ENCODE peak calls at places on chromosomes 7 and 10, in nine cellular contexts. K, L, I, G, F, Q, C, S and Z are unnamed samples. For H3K4me1, the result is how much of the 10 kb centered on the place peaks cover.

GRCh38 chr7:22697897-22698645 is 28.9 kb upstream of the IL6 start:
- DNase-seq in K (no peak), L (no peak), I (no peak), G (no peak), F (no peak), Q (no peak), C (no peak), S (no peak), Z (no peak)

GRCh38 chr10:12947741-12948140 is 53.8 kb downstream of the CCDC3 start:
- DNase-seq in K (no peak), L (no peak), I (no peak), G (no peak), F (no peak), Q (no peak), C (no peak), S (no peak), Z (no peak)

GRCh38 chr7:40986351-40986873 is 716.5 kb downstream of the INHBA start:
- DNase-seq in K (peak), L (no peak), I (no peak), G (peak), F (peak), Q (no peak), C (peak), S (no peak), Z (no peak)

GRCh38 chr10:6498771-6499170 is 81.3 kb downstream of the PRKCQ start:
- DNase-seq in K (no peak), L (no peak), I (no peak), G (no peak), F (no peak), Q (no peak), C (no peak), S (peak), Z (no peak)

GRCh38 chr10:124512040-124512428 is 50.4 kb downstream of the LHPP start:
- DNase-seq in K (no peak), L (no peak), I (no peak), G (no peak), F (no peak), Q (no peak), C (no peak), S (no peak), Z (no peak)

GRCh38 chr7:46682841-46683624 is 762.0 kb upstream of the IGFBP3 start:
- DNase-seq in K (no peak), L (no peak), I (no peak), G (peak), F (no peak), Q (no peak), C (no peak), S (no peak), Z (no peak)

GRCh38 chr7:22414424-22414823 is 57.5 kb upstream of the RAPGEF5 start:
- DNase-seq in K (no peak), L (no peak), I (no peak), G (no peak), F (no peak), Q (no peak), C (no peak), S (no peak), Z (no peak)

GRCh38 chr10:112990271-112990670 is 40.2 kb downstream of the TCF7L2 start:
- DNase-seq in K (no peak), L (no peak), I (no peak), G (no peak), F (no peak), Q (no peak), C (no peak), S (no peak), Z (no peak)

GRCh38 chr10:85916999-85917573 is 449.5 kb downstream of the GRID1 start:
- DNase-seq in K (no peak), L (no peak), I (no peak), G (no peak), F (no peak), Q (no peak), C (no peak), S (no peak), Z (no peak)

GRCh38 chr10:122168598-122168997 is 102.5 kb upstream of the BTBD16 start:
- DNase-seq in K (no peak), L (no peak), I (no peak), G (no peak), F (no peak), Q (no peak), C (no peak), S (no peak), Z (no peak)

GRCh38 chr7:1228535-1229333 is 3.9 kb upstream of the UNCX start:
- DNase-seq in K (no peak), L (no peak), I (no peak), G (no peak), F (no peak), Q (no peak), C (no peak), S (no peak), Z (no peak)

GRCh38 chr7:132131196-132131595 is 445.1 kb downstream of the PLXNA4 start:
- DNase-seq in K (no peak), L (no peak), I (peak), G (no peak), F (no peak), Q (no peak), C (no peak), S (no peak), Z (no peak)

GRCh38 chr10:123926401-123927264 is 35.0 kb upstream of the CPXM2 start:
- DNase-seq in K (no peak), L (no peak), I (no peak), G (no peak), F (peak), Q (no peak), C (no peak), S (no peak), Z (no peak)

GRCh38 chr10:43059336-43059720 is 17.5 kb upstream of the RET start:
- DNase-seq in K (no peak), L (no peak), I (peak), G (no peak), F (no peak), Q (no peak), C (no peak), S (no peak), Z (no peak)

GRCh38 chr10:67666416-67667043 is 29.5 kb downstream of the CTNNA3 start:
- DNase-seq in K (no peak), L (no peak), I (no peak), G (peak), F (peak), Q (no peak), C (peak), S (no peak), Z (no peak)

GRCh38 chr7:42972703-42973500 is 40.7 kb downstream of the MRPL32 start:
- DNase-seq in K (peak), L (no peak), I (no peak), G (peak), F (peak), Q (peak), C (peak), S (no peak), Z (no peak)

GRCh38 chr7:95578299-95578855 is 17.9 kb downstream of the PDK4 start:
- DNase-seq in K (no peak), L (no peak), I (no peak), G (no peak), F (no peak), Q (no peak), C (peak), S (no peak), Z (no peak)

GRCh38 chr10:133476641-133476990 is 22.9 kb downstream of the SCART1 start:
- DNase-seq in K (no peak), L (no peak), I (no peak), G (no peak), F (no peak), Q (no peak), C (no peak), S (no peak), Z (no peak)

GRCh38 chr7:129166745-129167144 is 21.7 kb upstream of the SMO start:
- DNase-seq in K (no peak), L (no peak), I (no peak), G (no peak), F (no peak), Q (no peak), C (no peak), S (no peak), Z (no peak)

GRCh38 chr7:98621573-98622482 is 4.7 kb downstream of the NPTX2 start:
- DNase-seq in K (no peak), L (no peak), I (no peak), G (no peak), F (no peak), Q (no peak), C (no peak), S (no peak), Z (no peak)

GRCh38 chr7:100400656-100401055 is 27.4 kb downstream of the PILRA start:
- DNase-seq in K (no peak), L (no peak), I (no peak), G (no peak), F (no peak), Q (no peak), C (no peak), S (no peak), Z (no peak)

DNA sequence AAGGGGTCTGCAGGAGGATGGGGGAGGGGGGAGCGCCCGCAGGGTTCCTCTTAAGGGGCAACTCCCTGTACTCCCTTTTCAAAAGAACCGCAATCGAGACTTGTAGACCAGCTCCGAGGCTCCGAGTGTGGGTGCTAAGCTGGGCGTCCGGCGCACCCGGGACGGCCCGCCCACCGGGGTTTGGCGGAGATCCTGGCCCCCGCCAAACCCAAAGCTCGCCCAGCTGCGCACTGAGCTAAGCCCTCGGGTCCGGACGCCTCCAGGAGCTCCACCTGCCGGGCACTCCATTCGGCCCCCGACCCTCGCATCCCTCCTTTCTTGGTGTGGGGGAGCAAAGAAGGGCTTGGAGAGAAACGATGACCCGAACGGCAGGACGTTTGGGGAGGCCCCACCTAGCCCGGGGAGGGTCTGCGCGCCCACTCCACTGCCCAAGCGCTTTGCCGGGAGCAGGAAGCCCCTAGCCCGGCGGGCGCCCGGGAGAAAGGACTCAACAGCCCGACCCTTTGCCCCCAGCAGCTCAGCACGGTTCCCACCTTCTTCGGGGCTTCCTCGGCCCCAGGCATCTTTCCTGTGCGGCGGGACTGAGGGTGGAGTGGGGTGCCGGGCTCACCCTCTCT is 649 bp downstream of the AFAP1L2 start:
- DNase-seq in K (peak), L (no peak), I (no peak), G (no peak), F (peak), Q (peak), C (no peak), S (no peak), Z (peak)
- H3K27ac ChIP-seq in K (peak), L (no peak), I (no peak), G (no peak), F (peak), Q (no peak), C (no peak), S (no peak), Z (no peak)

GRCh38 chr7:97001221-97001620 is 4.1 kb upstream of the DLX6 start:
- DNase-seq in K (no peak), L (no peak), I (no peak), G (no peak), F (no peak), Q (no peak), C (no peak), S (no peak), Z (no peak)
- H3K4me1 ChIP-seq in K (under half), L (under half), I (under half), G (under half), F (under half), Q (under half), C (under half), S (under half), Z (under half)

DNA sequence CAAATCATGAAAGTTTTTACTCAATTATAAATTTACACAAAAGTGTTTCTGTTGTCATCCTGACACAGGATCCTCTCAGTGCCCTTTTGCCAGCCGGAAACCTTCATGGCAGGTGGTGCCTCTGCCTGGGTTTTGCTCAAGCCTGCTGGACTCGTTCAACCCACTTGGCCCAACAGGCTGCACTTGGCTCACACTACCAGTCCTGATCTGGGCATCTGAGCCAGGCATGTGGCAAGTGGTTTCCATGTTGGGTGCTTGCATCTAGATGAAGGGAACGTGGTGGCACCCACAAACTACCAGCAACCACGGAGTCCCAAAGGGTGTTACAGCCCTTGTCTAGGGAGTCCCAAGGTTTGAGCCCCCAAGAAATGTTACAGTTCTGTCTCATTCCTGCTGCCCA is 162.3 kb upstream of the CSTF2T start:
- DNase-seq in K (no peak), L (no peak), I (no peak), G (no peak), F (no peak), Q (no peak), C (no peak), S (no peak), Z (no peak)
- H3K27ac ChIP-seq in K (no peak), L (no peak), I (no peak), G (no peak), F (no peak), Q (peak), C (no peak), S (no peak), Z (no peak)

GRCh38 chr7:2959343-2959680 is 84.4 kb downstream of the CARD11 start:
- DNase-seq in K (no peak), L (no peak), I (peak), G (no peak), F (no peak), Q (no peak), C (no peak), S (no peak), Z (no peak)
- H3K4me1 ChIP-seq in K (under half), L (under half), I (under half), G (under half), F (under half), Q (under half), C (under half), S (under half), Z (under half)

DNA sequence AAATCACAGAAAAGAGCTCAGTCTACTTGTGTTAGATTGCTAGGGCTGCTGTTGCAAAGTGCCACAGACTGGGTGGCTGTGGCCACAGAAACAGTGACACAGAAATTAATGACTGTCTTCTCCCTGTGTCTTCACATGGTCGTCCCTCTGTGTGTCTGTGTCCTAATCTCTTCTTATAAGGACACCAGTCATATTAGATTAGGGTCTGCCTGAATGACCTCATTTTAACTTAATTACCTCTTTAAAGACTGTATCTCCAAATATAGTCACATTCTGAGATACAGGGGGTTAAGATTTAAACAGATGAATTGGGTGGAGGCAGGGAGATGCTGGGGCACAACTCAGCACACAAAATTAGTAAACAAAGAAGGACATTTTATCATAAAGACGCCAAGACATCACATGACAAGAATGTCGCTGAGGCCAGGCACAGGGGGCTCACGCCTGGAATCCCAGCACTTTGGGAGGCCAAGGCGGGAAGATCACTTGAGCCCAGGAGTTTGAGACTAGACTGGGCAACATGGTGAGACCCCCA is 23.3 kb upstream of the PARD3 start:
- DNase-seq in K (no peak), L (no peak), I (no peak), G (no peak), F (no peak), Q (no peak), C (no peak), S (no peak), Z (no peak)
- H3K27ac ChIP-seq in K (no peak), L (no peak), I (no peak), G (no peak), F (no peak), Q (no peak), C (no peak), S (no peak), Z (no peak)

DNA sequence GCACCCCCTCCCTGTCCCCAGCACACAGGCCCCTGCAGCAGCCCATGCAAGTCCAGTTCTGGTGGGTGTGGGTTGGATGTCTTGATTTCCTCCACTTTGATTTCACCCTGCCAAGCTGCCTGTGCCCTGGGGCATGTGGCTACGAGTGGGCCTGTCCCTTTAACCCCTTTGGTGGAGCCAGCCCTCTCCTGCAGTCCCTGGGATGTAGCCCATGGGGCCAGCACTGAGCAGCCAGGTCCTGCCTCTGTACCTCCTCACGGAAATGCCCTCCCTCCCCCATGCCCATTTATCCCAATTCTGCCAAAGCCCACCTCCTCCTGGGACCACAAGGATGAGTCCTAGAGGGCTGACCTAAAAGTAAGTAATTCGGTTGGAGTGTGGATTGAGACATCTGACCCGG is 11.9 kb downstream of the COL13A1 start:
- DNase-seq in K (no peak), L (no peak), I (no peak), G (no peak), F (no peak), Q (no peak), C (no peak), S (no peak), Z (no peak)
- H3K4me1 ChIP-seq in K (under half), L (under half), I (under half), G (under half), F (under half), Q (under half), C (under half), S (under half), Z (under half)

DNA sequence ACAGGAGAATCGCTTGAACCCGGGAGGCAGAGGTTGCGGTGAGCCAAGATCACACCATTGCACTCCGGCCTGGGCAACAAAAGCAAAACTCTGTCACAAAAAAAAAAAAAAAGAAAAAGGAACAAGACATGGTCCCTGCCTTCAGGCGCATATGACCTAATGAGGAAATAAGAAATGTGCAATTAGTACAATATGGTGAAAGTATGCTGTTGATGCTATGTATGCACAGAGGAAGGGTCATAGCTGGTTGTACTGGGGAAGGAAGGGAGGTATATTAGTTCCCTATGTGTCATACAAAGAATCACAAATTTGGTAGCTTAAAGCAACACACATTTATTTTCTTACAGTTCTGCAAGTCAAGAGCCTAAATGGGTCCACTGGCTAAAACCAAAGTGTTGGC is 97.8 kb upstream of the MPP7 start:
- DNase-seq in K (no peak), L (no peak), I (no peak), G (no peak), F (no peak), Q (no peak), C (no peak), S (no peak), Z (no peak)
- H3K27ac ChIP-seq in K (no peak), L (no peak), I (no peak), G (no peak), F (no peak), Q (no peak), C (no peak), S (no peak), Z (no peak)

GRCh38 chr10:131178956-131179355 is 132.6 kb downstream of the TCERG1L start:
- DNase-seq in K (no peak), L (no peak), I (peak), G (no peak), F (no peak), Q (no peak), C (no peak), S (no peak), Z (no peak)

GRCh38 chr10:131183546-131184045 is 127.9 kb downstream of the TCERG1L start:
- DNase-seq in K (no peak), L (no peak), I (peak), G (no peak), F (no peak), Q (no peak), C (no peak), S (no peak), Z (no peak)

GRCh38 chr10:131180086-131180485 is 131.4 kb downstream of the TCERG1L start:
- DNase-seq in K (no peak), L (no peak), I (no peak), G (no peak), F (no peak), Q (no peak), C (no peak), S (no peak), Z (no peak)

GRCh38 chr10:131179386-131179785 is 132.1 kb downstream of the TCERG1L start:
- DNase-seq in K (no peak), L (no peak), I (peak), G (no peak), F (no peak), Q (no peak), C (no peak), S (no peak), Z (no peak)

GRCh38 chr10:131180941-131181855 is 130.3 kb downstream of the TCERG1L start:
- DNase-seq in K (no peak), L (no peak), I (peak), G (no peak), F (no peak), Q (no peak), C (no peak), S (no peak), Z (no peak)
- H3K4me1 ChIP-seq in K (under half), L (under half), I (under half), G (under half), F (under half), Q (under half), C (under half), S (under half), Z (under half)

GRCh38 chr7:77245015-77245755 is 45.6 kb upstream of the FGL2 start:
- DNase-seq in K (no peak), L (no peak), I (no peak), G (no peak), F (no peak), Q (peak), C (no peak), S (no peak), Z (peak)

GRCh38 chr7:77247206-77247850 is 47.7 kb upstream of the FGL2 start:
- DNase-seq in K (peak), L (peak), I (peak), G (peak), F (peak), Q (peak), C (peak), S (peak), Z (peak)

GRCh38 chr7:77248154-77248553 is 48.5 kb upstream of the FGL2 start:
- DNase-seq in K (no peak), L (no peak), I (no peak), G (no peak), F (no peak), Q (no peak), C (no peak), S (no peak), Z (no peak)

GRCh38 chr7:77244222-77244934 is 44.8 kb upstream of the FGL2 start:
- DNase-seq in K (no peak), L (no peak), I (no peak), G (no peak), F (no peak), Q (no peak), C (no peak), S (no peak), Z (no peak)

GRCh38 chr7:77246031-77246430 is 46.4 kb upstream of the FGL2 start:
- DNase-seq in K (no peak), L (no peak), I (no peak), G (no peak), F (no peak), Q (no peak), C (no peak), S (no peak), Z (no peak)
- H3K27ac ChIP-seq in K (no peak), L (no peak), I (no peak), G (no peak), F (no peak), Q (peak), C (no peak), S (no peak), Z (no peak)

DNA sequence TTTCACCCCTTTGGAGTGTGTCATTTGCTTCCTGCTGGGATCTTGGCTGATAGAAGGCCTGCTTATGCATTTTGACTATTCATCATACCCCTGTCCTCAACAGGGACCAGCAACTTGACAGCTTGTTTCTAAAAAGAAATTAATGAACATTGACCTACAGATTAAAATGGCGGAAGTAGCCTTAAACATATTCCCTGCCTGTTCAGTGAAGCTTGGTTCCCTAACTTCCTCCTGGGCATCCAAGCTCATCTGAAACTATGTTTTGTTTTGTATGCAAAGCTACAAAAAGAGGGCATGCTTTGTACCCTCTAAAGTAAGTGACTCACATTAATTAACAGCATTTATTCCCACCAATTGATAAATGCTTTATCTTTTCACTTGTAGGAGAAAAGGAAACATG is 26.8 kb upstream of the CDK14 start:
- DNase-seq in K (no peak), L (no peak), I (no peak), G (no peak), F (no peak), Q (no peak), C (no peak), S (no peak), Z (no peak)
- H3K4me1 ChIP-seq in K (under half), L (under half), I (under half), G (under half), F (under half), Q (under half), C (under half), S (under half), Z (under half)